ENCODE peak calls at places on chromosomes 4 and X, in nine cellular contexts. S is fibroblast of lung, O is pancreas, K is Calu3, X is tibial nerve, A is choroid plexus epithelial cell, R is ascending aorta, D is AG04449, V is mesothelial cell of epicardium. H is an unnamed sample.

GRCh38 chr4:106569151-106570029 is 200.8 kb upstream of the GIMD1 start:
- DNase-seq in S (peak), O (no peak), K (no peak), X (no peak), A (peak), R (no peak), D (no peak), V (no peak), H (no peak)

GRCh38 chrX:130120321-130120731 is 10.0 kb upstream of the ELF4 start:
- DNase-seq in S (no peak), O (no peak), K (no peak), X (no peak), A (no peak), R (no peak), D (no peak), V (no peak), H (no peak)

GRCh38 chrX:134512566-134512965 is 52.6 kb downstream of the HPRT1 start:
- DNase-seq in S (peak), O (no peak), K (peak), X (no peak), A (peak), R (no peak), D (no peak), V (no peak), H (no peak)

GRCh38 chr4:83217721-83218522 is 66.7 kb downstream of the COQ2 start:
- DNase-seq in S (no peak), O (no peak), K (peak), X (no peak), A (peak), R (no peak), D (no peak), V (no peak), H (no peak)

GRCh38 chr4:83356899-83357661 is 22.4 kb upstream of the HPSE start:
- DNase-seq in S (peak), O (no peak), K (no peak), X (no peak), A (peak), R (no peak), D (peak), V (no peak), H (no peak)

GRCh38 chr4:182400754-182401153 is 157.6 kb downstream of the TENM3 start:
- DNase-seq in S (no peak), O (no peak), K (no peak), X (no peak), A (no peak), R (no peak), D (no peak), V (no peak), H (no peak)

GRCh38 chr4:140302151-140302859 is 71.1 kb upstream of the SCOC start:
- DNase-seq in S (no peak), O (no peak), K (no peak), X (no peak), A (no peak), R (no peak), D (no peak), V (no peak), H (no peak)

GRCh38 chr4:186840771-186841301 is 117.2 kb upstream of the FAT1 start:
- DNase-seq in S (no peak), O (no peak), K (peak), X (peak), A (no peak), R (no peak), D (no peak), V (no peak), H (no peak)

GRCh38 chr4:149095798-149096197 is 653.6 kb upstream of the NR3C2 start:
- DNase-seq in S (peak), O (no peak), K (no peak), X (no peak), A (peak), R (no peak), D (no peak), V (no peak), H (no peak)

GRCh38 chrX:42195506-42195905 is 272.2 kb upstream of the CASK start:
- DNase-seq in S (no peak), O (no peak), K (no peak), X (no peak), A (no peak), R (no peak), D (no peak), V (no peak), H (no peak)
- TF ChIP-seq CTCF in S (no peak), O (no peak), K (no peak), X (no peak), A (no peak), R (no peak), D (no peak), V (no peak), H (no peak)

GRCh38 chrX:46380148-46380752 is 165.0 kb downstream of the ZNF674 start:
- DNase-seq in S (no peak), O (no peak), K (no peak), X (no peak), A (peak), R (no peak), D (no peak), V (no peak), H (no peak)

GRCh38 chrX:46375831-46376230 is 169.4 kb downstream of the ZNF674 start:
- DNase-seq in S (no peak), O (no peak), K (no peak), X (no peak), A (no peak), R (no peak), D (no peak), V (no peak), H (no peak)

GRCh38 chrX:46381630-46382029 is 163.6 kb downstream of the ZNF674 start:
- DNase-seq in S (peak), O (no peak), K (peak), X (no peak), A (peak), R (no peak), D (no peak), V (no peak), H (no peak)

GRCh38 chrX:46374371-46374770 is 170.8 kb downstream of the ZNF674 start:
- DNase-seq in S (no peak), O (no peak), K (no peak), X (no peak), A (no peak), R (no peak), D (no peak), V (no peak), H (no peak)

DNA sequence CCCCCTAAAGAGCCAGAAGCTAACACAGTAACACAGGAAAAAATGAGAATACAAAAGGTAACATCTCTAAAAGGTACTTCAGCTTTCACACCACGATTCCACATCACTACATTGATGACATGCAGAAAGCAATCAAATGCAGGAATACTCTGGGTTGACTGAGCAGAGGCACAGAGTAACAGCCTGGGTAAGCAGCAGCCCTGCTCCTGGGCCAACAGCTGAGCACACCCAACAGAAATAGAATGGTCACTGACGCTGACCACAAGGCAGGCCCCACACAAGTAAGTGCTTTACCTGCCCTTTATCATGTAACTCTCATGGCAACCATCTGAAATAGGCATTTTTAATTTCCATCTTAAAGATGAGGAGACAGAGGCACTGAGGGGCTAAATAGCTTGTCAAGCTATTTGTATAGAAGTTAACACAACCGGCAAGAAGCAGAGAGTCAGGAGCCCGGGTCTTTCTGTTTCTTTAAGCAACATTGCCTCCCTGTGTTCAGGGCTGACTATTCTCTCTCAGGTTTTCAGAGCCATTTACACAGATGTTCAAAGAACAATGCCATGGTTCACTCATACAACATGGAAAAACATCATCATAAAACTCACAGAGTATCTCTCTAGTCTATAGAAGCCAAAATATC is 168.9 kb downstream of the ZNF674 start:
- DNase-seq in S (peak), O (no peak), K (peak), X (no peak), A (peak), R (no peak), D (no peak), V (no peak), H (no peak)
- TF ChIP-seq CTCF in S (peak), O (no peak), K (peak), X (no peak), A (peak), R (peak), D (peak), V (no peak), H (no peak)

GRCh38 chr4:1255699-1256098 is 6.8 kb upstream of the CTBP1 start:
- DNase-seq in S (no peak), O (no peak), K (no peak), X (no peak), A (no peak), R (no peak), D (no peak), V (no peak), H (no peak)

GRCh38 chr4:1260418-1261106 is 11.6 kb upstream of the CTBP1 start:
- DNase-seq in S (no peak), O (no peak), K (no peak), X (no peak), A (no peak), R (no peak), D (no peak), V (no peak), H (no peak)

GRCh38 chr4:1259966-1260365 is 11.0 kb upstream of the CTBP1 start:
- DNase-seq in S (no peak), O (no peak), K (no peak), X (no peak), A (no peak), R (no peak), D (no peak), V (no peak), H (no peak)

GRCh38 chr4:1261107-1261928 is 12.4 kb upstream of the CTBP1 start:
- DNase-seq in S (no peak), O (no peak), K (no peak), X (no peak), A (no peak), R (no peak), D (no peak), V (no peak), H (no peak)

DNA sequence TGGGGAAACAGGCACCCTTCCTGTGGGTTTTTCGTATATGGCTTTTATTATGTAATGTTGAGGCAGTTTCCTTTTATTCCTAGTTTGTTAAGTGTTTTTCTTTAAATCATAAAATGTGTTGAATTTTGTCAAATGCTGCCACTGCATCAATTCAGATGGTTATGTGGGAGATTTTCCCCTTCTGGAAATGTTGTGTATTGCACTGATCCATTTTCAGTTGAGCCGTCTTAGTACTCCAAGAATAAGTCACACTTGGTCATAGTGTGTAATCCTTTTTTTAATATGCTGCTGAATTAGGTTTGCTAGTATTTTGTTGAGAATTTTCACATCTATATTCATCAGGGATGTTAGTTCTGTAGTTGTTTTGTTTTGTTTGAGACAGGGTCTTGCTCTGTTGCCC is 9.5 kb upstream of the CTBP1 start:
- DNase-seq in S (no peak), O (no peak), K (no peak), X (no peak), A (no peak), R (no peak), D (no peak), V (no peak), H (no peak)
- TF ChIP-seq CTCF in S (no peak), O (no peak), K (no peak), X (no peak), A (peak), R (no peak), D (no peak), V (no peak), H (no peak)

DNA sequence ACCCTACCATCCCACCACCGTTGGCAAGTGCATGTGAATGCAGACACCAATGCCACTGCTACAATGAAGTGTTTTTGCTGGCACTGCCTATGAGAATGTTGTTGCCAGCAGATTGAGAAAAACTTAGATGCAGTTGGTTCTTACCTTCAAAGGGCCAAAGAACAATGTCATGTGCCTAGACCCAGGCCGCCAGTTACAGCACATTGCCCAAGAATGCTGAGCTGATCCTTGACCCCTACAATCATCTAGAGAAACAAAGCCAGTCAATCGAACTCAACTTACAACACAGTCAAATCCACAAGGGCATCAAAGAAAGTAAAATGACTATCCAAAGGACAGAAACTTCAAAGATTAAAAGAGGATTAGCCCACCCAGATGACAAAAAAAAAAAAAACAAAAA is 102.4 kb upstream of the SPIN4 start:
- DNase-seq in S (no peak), O (no peak), K (no peak), X (no peak), A (no peak), R (no peak), D (no peak), V (no peak), H (no peak)
- TF ChIP-seq CTCF in S (no peak), O (no peak), K (no peak), X (no peak), A (no peak), R (no peak), D (no peak), V (no peak), H (no peak)

DNA sequence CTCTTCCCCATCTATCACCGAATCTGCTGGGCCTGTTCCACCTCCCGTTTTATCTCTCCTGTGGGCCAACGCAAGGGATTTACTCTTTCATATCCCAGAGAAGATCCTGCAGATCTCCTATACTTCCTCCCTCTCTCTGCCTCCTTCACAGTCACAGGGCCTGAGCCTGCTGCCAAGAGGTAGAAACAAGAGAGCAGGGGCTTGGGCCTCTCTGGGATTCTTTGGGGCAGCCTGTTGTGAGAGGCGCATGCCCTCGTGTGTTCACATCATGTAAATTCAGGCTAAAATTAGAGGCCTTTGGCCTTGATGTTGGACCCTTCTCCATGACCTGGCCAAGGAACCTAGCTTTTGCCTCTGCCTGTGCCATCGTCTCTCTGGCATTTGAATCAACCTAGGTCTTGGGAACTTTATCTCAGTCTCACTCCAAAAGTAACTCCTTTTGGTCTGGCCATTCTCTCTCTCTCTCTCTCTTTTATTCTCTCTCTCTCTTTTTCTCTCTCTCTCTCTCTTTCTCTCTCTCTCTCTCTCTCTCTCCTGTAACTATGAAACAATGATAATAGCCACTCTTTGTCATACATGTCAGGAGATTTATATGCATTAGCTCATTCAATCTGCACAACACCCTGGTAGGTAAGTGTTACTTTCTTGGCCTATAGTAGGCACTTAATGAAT is 20.0 kb upstream of the EFNB1 start:
- DNase-seq in S (no peak), O (no peak), K (no peak), X (no peak), A (peak), R (no peak), D (no peak), V (no peak), H (no peak)
- TF ChIP-seq CTCF in S (peak), O (no peak), K (no peak), X (peak), A (peak), R (no peak), D (peak), V (no peak), H (no peak)

DNA sequence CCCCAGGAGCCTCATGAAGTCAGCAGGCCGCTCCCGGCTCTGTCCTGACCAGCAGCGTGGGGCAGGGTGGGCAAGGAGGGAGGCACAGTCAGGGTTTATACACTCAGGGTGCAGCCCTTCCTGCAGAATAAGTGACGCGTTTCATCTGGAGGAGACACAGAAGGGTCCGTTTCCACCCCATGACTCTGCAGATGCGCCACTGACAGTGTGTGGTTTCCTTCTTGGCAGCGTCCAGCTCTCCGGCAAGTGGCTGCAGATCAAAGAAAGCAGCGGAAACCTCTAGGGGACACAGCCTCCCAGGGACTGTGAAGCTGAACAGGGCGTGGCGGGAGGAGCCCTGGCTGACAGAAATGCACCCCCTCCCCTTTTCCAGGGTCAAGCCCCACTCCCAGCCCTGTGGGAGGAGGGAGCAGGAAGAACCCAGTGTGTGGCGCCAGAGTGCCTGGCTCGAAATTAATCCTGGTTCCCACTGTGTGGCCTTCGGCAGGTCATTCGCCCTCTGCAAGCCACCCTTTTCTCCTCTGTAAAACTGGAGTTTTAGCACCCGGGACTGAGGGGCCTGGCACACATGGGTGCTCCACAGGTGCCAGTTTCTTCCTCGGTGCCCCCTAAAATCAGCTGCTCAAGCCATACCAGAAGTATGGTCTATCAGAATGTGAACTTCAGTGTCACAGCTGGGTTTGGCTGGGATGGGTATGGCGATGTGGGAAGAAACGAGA is 17.3 kb upstream of the TBC1D14 start:
- DNase-seq in S (peak), O (no peak), K (no peak), X (peak), A (peak), R (no peak), D (no peak), V (no peak), H (no peak)
- TF ChIP-seq CTCF in S (no peak), O (no peak), K (no peak), X (peak), A (peak), R (no peak), D (peak), V (no peak), H (no peak)

GRCh38 chr4:185573651-185574199 is 38.4 kb upstream of the PDLIM3 start:
- DNase-seq in S (peak), O (no peak), K (peak), X (no peak), A (peak), R (no peak), D (no peak), V (no peak), H (no peak)

GRCh38 chr4:185566425-185566824 is 31.1 kb upstream of the PDLIM3 start:
- DNase-seq in S (no peak), O (no peak), K (no peak), X (no peak), A (peak), R (no peak), D (no peak), V (no peak), H (no peak)

GRCh38 chr4:185567828-185568442 is 32.6 kb upstream of the PDLIM3 start:
- DNase-seq in S (peak), O (peak), K (no peak), X (no peak), A (peak), R (peak), D (no peak), V (no peak), H (no peak)

GRCh38 chr4:185566972-185567749 is 31.9 kb upstream of the PDLIM3 start:
- DNase-seq in S (peak), O (peak), K (no peak), X (no peak), A (peak), R (no peak), D (peak), V (no peak), H (no peak)

DNA sequence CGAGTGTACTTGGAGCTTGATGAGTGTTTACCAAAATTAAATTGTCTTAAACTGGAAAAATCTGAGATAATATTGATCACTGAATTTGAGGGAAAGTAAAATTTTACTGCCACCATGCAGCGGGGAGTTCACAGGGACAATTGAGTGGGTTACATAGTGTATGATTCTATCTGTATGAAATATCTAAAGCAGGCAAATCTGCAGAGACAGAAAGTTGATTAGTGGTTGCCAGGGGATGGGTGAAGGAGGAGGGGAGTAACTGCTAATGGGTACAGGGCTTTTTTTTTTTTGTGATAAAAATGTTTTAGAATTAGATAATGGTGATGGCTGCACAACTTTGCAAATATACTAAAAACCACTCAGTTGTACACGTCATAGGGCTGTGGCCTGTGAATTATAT is 35.4 kb upstream of the PDLIM3 start:
- DNase-seq in S (no peak), O (no peak), K (no peak), X (no peak), A (no peak), R (no peak), D (no peak), V (no peak), H (no peak)
- TF ChIP-seq CTCF in S (no peak), O (no peak), K (no peak), X (no peak), A (no peak), R (no peak), D (no peak), V (no peak), H (no peak)

DNA sequence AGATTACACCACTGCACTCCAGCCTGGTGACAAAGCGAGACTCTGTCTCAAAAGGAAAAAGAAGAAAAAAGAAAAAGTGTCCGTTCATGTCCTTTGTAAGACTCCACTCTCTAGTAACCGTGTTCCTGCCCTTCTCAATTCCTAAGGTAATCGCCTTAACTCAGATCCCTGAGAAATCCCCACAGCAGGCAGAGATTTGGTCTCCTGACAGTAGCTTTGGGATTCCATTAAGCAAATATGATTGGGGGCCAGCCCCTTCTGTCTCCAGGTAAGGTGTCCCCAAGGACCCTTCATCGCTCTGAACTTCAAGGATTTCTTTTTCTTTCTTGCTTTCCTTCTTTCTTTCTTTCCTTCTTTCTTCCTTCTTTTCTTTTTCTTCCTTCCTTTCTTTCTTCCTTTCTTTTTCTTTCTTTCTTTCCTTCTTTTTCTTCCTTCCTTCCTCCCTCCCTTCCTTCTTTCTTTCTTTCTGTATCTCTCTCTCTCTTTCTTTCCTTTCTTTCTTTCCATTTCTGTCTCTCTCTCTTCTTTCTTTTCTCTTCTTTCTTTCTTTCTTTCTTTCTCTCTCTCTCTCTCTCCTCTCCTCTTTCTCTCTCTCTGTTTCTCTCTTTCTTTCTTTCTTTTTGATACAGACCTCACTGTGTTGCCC is 2.1 kb upstream of the ASMT start:
- DNase-seq in S (no peak), O (no peak), K (no peak), X (no peak), A (no peak), R (no peak), D (no peak), V (no peak), H (no peak)
- TF ChIP-seq CTCF in S (no peak), O (no peak), K (no peak), X (no peak), A (no peak), R (no peak), D (no peak), V (no peak), H (no peak)

H was measured in omental fat pad.